ENCODE peak calls at places on chromosomes 2 and 18, in six cellular contexts. B, V, R, E, I and U are unnamed samples.
A peak's percentile ranks its signal among the peaks of the same experiment; 100 is the strongest.

GRCh38 chr2:132037527-132038178 is 124.1 kb downstream of the ANKRD30BL start:
- DNase-seq in B (no peak), V (no peak), R (no peak), I (peak; percentile 38), E (no peak), U (peak; percentile 10)

GRCh38 chr18:7488571-7488970 is 78.5 kb upstream of the PTPRM start:
- DNase-seq in R (no peak), I (no peak), E (no peak), V (no peak), B (no peak), U (no peak)

GRCh38 chr2:86383844-86384243 is 46.4 kb upstream of the REEP1 start:
- DNase-seq in V (no peak), R (no peak), I (no peak), E (no peak), B (no peak), U (no peak)

GRCh38 chr18:70258243-70258642 is 30.6 kb upstream of the SOCS6 start:
- DNase-seq in V (no peak), E (no peak), I (no peak), B (no peak), R (no peak), U (no peak)

GRCh38 chr2:120681696-120682288 is 53.9 kb upstream of the GLI2 start:
- DNase-seq in I (no peak), V (no peak), E (no peak), B (no peak), R (no peak), U (no peak)

GRCh38 chr2:143730950-143731254 is 601.7 kb downstream of the ARHGAP15 start:
- DNase-seq in R (no peak), B (peak; percentile 35), V (no peak), I (no peak), E (no peak), U (no peak)

GRCh38 chr18:26017929-26018328 is 72.5 kb downstream of the SS18 start:
- DNase-seq in I (no peak), V (no peak), E (no peak), B (no peak), R (no peak), U (no peak)

GRCh38 chr2:8548871-8549221 is 133.0 kb upstream of the ID2 start:
- DNase-seq in E (peak; percentile 3), V (no peak), B (no peak), R (no peak), I (no peak), U (no peak)

GRCh38 chr18:12254137-12254819 is at the start of gene CIDEA:
- DNase-seq in V (no peak), I (no peak), R (no peak), B (no peak), E (no peak), U (peak; percentile 30)

GRCh38 chr2:177724398-177725287 is 332.1 kb downstream of the AGPS start:
- DNase-seq in B (no peak), I (no peak), V (peak; percentile 58), R (peak; percentile 47), E (peak; percentile 55), U (peak; percentile 55)

GRCh38 chr18:4130734-4131719 is 324.1 kb downstream of the DLGAP1 start:
- DNase-seq in R (no peak), E (no peak), B (no peak), I (no peak), V (no peak), U (no peak)

GRCh38 chr2:29657674-29658073 is 263.7 kb downstream of the ALK start:
- DNase-seq in E (no peak), V (no peak), I (no peak), R (no peak), B (no peak), U (no peak)

GRCh38 chr2:191974676-191975075 is 127.8 kb upstream of the CAVIN2 start:
- DNase-seq in E (no peak), B (no peak), V (no peak), I (no peak), R (no peak), U (no peak)

GRCh38 chr2:161078211-161078539 is 82.1 kb upstream of the TANK start:
- DNase-seq in B (no peak), I (no peak), V (no peak), R (no peak), E (no peak), U (no peak)

GRCh38 chr2:231701456-231702373 is 6.6 kb upstream of the PTMA start:
- DNase-seq in B (no peak), R (peak; percentile 45), I (peak; percentile 94), E (no peak), V (no peak), U (no peak)

GRCh38 chr2:121625953-121626352 is 23.3 kb downstream of the CLASP1 start:
- DNase-seq in E (no peak), R (no peak), V (no peak), B (no peak), I (no peak), U (no peak)

GRCh38 chr2:149002378-149002890 is 36.1 kb upstream of the LYPD6B start:
- DNase-seq in R (no peak), E (no peak), I (no peak), V (no peak), B (no peak), U (no peak)

GRCh38 chr18:14085770-14086458 is 46.3 kb downstream of the ZNF519 start:
- DNase-seq in V (no peak), I (no peak), B (no peak), R (no peak), E (no peak), U (no peak)

GRCh38 chr18:14089781-14090180 is 42.5 kb downstream of the ZNF519 start:
- DNase-seq in I (no peak), V (no peak), B (no peak), E (no peak), R (no peak), U (no peak)

GRCh38 chr18:14089176-14089575 is 43.1 kb downstream of the ZNF519 start:
- DNase-seq in V (no peak), I (no peak), R (no peak), E (no peak), B (no peak), U (no peak)

DNA sequence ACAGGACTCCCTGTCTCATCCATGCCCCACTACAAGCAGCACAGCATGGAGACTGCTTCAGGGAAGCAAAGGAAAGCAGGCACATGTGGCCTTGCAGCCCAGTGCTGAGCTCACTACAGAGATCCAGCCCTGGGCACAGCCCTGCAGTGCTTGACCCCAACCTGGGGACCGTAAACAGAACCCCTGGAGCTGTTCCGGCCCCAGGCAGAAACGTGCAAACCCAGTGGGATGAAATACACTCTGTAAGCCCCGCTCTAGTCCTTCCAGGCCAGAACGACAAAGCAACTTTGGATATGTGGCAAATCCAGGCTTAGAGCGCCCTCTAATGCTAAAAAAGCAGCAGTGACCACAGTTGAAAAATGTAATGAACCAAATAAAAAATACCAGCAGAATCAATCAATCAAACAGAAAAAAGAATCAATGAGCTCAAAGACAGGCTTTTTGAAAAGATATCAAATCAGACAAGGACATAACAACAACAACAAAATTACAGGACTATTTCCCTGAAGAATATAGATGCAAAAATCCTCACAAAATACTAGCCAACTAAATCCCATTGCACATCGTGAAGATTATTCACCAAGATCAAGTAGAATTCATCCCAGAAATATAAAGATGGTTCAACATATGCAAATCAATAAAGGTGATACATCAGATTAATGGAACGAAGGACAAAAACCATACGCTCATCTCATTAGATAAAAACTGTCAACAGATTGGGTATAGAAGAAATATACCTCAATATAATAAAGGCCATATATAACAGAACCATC is 45.6 kb downstream of the ZNF519 start:
- DNase-seq in V (no peak), I (no peak), E (no peak), B (no peak), R (peak; percentile 50), U (peak; percentile 18)
- TF ChIP-seq CTCF in V (peak; percentile 60), I (peak; percentile 49), E (peak; percentile 65), B (peak; percentile 72), R (peak; percentile 82), U (peak; percentile 68)

DNA sequence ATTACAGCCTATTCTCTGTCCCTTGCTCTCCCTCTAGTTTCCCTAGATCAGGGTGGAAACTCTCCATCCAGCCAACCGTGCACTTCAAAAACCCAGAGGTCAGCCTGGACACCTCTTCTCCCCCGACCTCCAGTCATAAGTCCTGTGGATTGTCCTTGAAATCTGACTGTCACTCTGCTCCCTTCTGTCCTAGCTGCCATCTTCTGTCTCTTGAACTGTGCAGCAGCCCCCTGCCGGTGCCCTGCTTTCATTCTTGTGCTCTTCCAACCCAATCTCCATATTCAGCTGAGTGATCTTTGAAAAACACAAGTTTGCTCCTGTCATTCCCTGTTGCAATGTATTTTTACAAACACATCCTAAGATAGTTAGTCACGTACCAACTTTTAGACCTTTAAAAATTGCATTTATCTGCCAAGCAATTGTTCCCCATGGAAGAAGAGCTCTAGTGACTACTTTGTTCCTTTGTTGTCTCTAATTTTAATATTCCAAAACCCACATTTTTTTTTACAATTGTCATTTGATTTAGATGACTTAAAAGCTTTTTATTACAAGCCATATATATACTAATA is 254.3 kb downstream of the CAMKMT start:
- DNase-seq in I (no peak), E (no peak), V (no peak), B (no peak), R (no peak), U (peak; percentile 48)
- H3K4me3 ChIP-seq in I (no peak overlapping the region), E (no peak overlapping the region), V (no peak overlapping the region), B (no peak overlapping the region), R (no peak overlapping the region), U (peak overlapping the region; percentile 7)

DNA sequence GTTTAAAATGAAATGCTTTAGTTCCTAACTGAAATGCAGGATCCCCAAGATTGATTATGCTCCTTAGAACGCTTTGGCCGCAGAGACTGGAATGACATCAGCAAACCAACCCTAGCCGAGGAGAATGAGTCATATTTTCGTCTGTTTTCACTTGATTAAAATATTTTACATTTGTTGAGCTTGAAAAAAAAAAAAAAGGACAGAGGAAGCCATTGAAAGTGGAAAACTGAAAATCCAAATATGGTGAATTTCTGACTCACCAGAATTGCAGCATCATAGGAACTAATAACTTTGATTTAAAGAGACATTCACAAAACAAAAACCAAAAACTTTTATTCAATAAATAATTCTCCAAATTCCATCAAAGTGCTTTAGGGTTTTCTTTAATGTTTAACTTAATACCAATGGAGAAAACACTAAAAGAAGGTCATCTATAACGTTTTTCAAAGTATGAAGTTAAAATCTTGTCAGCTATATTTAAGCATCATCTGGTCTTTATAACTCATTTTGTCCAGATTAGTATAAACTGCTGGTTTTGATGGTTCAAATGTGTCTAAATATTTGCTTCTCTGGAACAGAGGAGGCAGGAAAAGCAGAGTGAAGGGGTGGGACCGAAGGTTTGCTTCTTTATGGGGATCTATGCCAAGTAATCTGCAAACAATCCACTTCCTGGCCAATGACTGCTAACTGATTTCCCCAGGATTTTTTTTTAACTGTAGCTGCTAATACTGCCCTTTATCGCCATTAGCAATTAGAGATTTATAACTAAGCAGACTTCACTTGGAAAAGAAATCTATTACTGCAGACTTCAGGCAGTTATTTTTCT is 30.9 kb upstream of the COL5A2 start:
- DNase-seq in B (no peak), I (no peak), V (peak; percentile 43), E (peak; percentile 33), R (no peak), U (no peak)
- TF ChIP-seq CTCF in B (no peak), I (no peak), V (no peak), E (no peak), R (no peak), U (no peak)

DNA sequence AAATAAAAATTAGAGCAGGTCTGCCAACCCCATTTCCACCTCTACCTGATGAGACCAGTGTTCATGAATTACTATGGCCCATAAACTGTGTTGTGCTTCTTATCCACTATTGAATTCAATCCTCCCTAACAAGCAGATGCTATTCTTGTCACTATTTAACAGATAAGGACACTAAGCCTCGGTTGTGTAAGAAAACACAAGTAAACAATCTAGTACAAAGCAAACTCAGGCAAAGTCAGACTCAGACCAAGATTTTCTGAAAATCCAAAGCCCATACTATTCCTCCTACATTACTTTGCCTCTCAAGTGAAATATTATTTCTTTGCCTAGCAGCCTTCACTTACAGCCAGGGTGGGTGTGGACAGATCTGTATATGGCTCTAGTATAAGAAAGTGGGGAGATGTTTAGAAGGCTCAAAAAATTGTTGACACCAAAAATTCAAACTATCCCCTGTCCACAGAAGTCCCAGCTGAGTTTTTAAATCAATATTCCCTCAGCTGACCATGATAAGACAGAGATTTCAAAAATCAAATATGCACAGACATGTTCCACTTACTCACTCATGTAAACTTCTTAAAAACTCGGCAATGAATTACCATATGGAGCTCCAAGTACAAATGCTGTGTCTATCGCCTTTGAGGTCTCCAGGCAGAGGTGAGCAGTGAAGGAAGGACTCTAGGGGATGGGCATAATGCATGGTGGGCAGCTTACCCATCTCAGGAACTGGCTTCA is 16.0 kb upstream of the TTR start:
- DNase-seq in I (no peak), B (no peak), V (no peak), R (no peak), E (no peak), U (no peak)
- H3K4me3 ChIP-seq in I (no peak overlapping the region), B (no peak overlapping the region), V (no peak overlapping the region), R (no peak overlapping the region), E (no peak overlapping the region), U (no peak overlapping the region)